ENCODE peak calls at places on chromosomes 12 and 14, in seven cellular contexts. Q, H, G, Z, K, M and T are unnamed samples.

GRCh38 chr14:89771251-89771650 is 183.3 kb downstream of the EFCAB11 start:
- DNase-seq in Q (no peak), H (peak; percentile 23), G (no peak), Z (no peak), K (no peak), M (no peak), T (no peak)

GRCh38 chr14:61475316-61475715 is 153.9 kb downstream of the PRKCH start:
- DNase-seq in Q (no peak), H (peak; percentile 89), G (no peak), Z (no peak), K (no peak), M (no peak), T (no peak)

GRCh38 chr14:100569734-100570251 is 17.4 kb downstream of the BEGAIN start:
- DNase-seq in Q (no peak), H (no peak), G (no peak), Z (no peak), K (no peak), M (no peak), T (no peak)

GRCh38 chr14:61462566-61463195 is 141.3 kb downstream of the PRKCH start:
- DNase-seq in Q (no peak), H (peak; percentile 91), G (no peak), Z (no peak), K (peak; percentile 50), M (no peak), T (peak; percentile 71)

GRCh38 chr12:51195841-51196240 is 22.0 kb downstream of the POU6F1 start:
- DNase-seq in Q (no peak), H (no peak), G (no peak), Z (no peak), K (no peak), M (no peak), T (no peak)

GRCh38 chr12:100716658-100716948 is 78.0 kb upstream of the ANO4 start:
- DNase-seq in Q (no peak), H (no peak), G (no peak), Z (no peak), K (no peak), M (no peak), T (no peak)

GRCh38 chr14:91399868-91400640 is 17.6 kb downstream of the CCDC88C start:
- DNase-seq in Q (no peak), H (no peak), G (no peak), Z (no peak), K (peak; percentile 65), M (no peak), T (no peak)

GRCh38 chr14:63180017-63180416 is 24.2 kb upstream of the RHOJ start:
- DNase-seq in Q (no peak), H (no peak), G (no peak), Z (no peak), K (no peak), M (peak; percentile 54), T (no peak)

GRCh38 chr12:131950182-131950913 is 606 bp downstream of the EP400 start:
- DNase-seq in Q (no peak), H (no peak), G (no peak), Z (no peak), K (peak; percentile 37), M (peak; percentile 36), T (no peak)

GRCh38 chr14:99481745-99482099 is 513 bp downstream of the CCNK start:
- DNase-seq in Q (peak; percentile 27), H (peak; percentile 25), G (no peak), Z (no peak), K (peak; percentile 44), M (no peak), T (peak; percentile 34)

GRCh38 chr14:102029956-102030355 is 56.9 kb downstream of the HSP90AA1 start:
- DNase-seq in Q (no peak), H (peak; percentile 48), G (no peak), Z (no peak), K (no peak), M (no peak), T (no peak)

GRCh38 chr12:121190523-121191031 is 19.4 kb upstream of the P2RX4 start:
- DNase-seq in Q (no peak), H (peak; percentile 68), G (no peak), Z (no peak), K (no peak), M (no peak), T (peak; percentile 98)

GRCh38 chr12:124524231-124524925 is 43.0 kb downstream of the NCOR2 start:
- DNase-seq in Q (no peak), H (peak; percentile 57), G (no peak), Z (no peak), K (no peak), M (no peak), T (no peak)

GRCh38 chr12:122871851-122872785 is 23.8 kb downstream of the VPS37B start:
- DNase-seq in Q (peak; percentile 85), H (peak; percentile 58), G (no peak), Z (peak; percentile 100), K (peak; percentile 86), M (no peak), T (peak; percentile 75)

GRCh38 chr12:132054983-132055382 is 89.1 kb downstream of the DDX51 start:
- DNase-seq in Q (no peak), H (no peak), G (no peak), Z (no peak), K (no peak), M (no peak), T (no peak)

GRCh38 chr12:67981236-67982164 is 7.7 kb upstream of the IFNG-AS1 start:
- DNase-seq in Q (no peak), H (peak; percentile 87), G (no peak), Z (no peak), K (no peak), M (no peak), T (peak; percentile 82)

GRCh38 chr14:76919811-76920571 is 93.8 kb downstream of the LRRC74A start:
- DNase-seq in Q (peak; percentile 44), H (peak; percentile 53), G (no peak), Z (no peak), K (peak; percentile 65), M (peak; percentile 51), T (no peak)

GRCh38 chr14:61430066-61430757 is 108.8 kb downstream of the PRKCH start:
- DNase-seq in Q (no peak), H (peak; percentile 35), G (no peak), Z (no peak), K (no peak), M (no peak), T (no peak)

GRCh38 chr12:100234591-100235304 is 32.1 kb downstream of the DEPDC4 start:
- DNase-seq in Q (no peak), H (peak; percentile 81), G (peak; percentile 17), Z (peak; percentile 11), K (no peak), M (no peak), T (no peak)

GRCh38 chr12:117530796-117531195 is 169.4 kb upstream of the NOS1 start:
- DNase-seq in Q (no peak), H (no peak), G (no peak), Z (no peak), K (no peak), M (no peak), T (no peak)

GRCh38 chr14:71050227-71050823 is 143.1 kb downstream of the PCNX1 start:
- DNase-seq in Q (no peak), H (peak; percentile 49), G (no peak), Z (no peak), K (no peak), M (no peak), T (no peak)

GRCh38 chr12:50110762-50111416 is 1.1 kb upstream of the COX14 start:
- DNase-seq in Q (peak; percentile 67), H (peak; percentile 22), G (no peak), Z (no peak), K (peak; percentile 79), M (peak; percentile 76), T (peak; percentile 28)

GRCh38 chr12:3727877-3728632 is 24.9 kb downstream of the CRACR2A start:
- DNase-seq in Q (no peak), H (no peak), G (no peak), Z (no peak), K (no peak), M (no peak), T (no peak)

GRCh38 chr12:46554461-46554860 is 181.9 kb upstream of the SLC38A2 start:
- DNase-seq in Q (no peak), H (no peak), G (no peak), Z (no peak), K (no peak), M (no peak), T (no peak)

GRCh38 chr12:124115976-124116690 is 143.1 kb downstream of the ZNF664 start:
- DNase-seq in Q (no peak), H (no peak), G (no peak), Z (no peak), K (no peak), M (no peak), T (no peak)

GRCh38 chr12:88272456-88272855 is 130.3 kb downstream of the TMTC3 start:
- DNase-seq in Q (no peak), H (no peak), G (no peak), Z (no peak), K (no peak), M (no peak), T (no peak)

GRCh38 chr14:68124050-68124449 is 304.5 kb downstream of the RAD51B start:
- DNase-seq in Q (no peak), H (no peak), G (no peak), Z (no peak), K (no peak), M (no peak), T (no peak)

DNA sequence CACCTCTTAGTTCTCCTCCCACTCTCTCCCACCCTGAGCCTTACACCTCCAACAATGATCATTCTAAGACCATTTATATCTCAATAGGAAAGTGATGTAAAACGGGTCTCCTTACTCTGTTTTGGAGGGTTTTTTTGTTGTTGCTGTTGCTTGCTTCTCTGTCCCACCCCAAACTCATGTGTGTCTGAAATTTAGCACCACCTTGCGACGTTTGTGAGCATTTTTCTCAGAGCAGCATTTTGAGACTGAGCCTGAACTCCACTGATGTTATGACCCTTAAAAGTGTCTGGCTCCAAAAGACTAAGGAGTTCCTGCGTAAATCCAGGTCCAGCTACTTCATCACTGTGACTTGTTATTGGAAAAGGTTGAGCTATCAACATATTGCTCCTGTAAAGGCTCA is 155.0 kb downstream of the DAD1 start:
- DNase-seq in Q (no peak), H (no peak), G (no peak), Z (no peak), K (no peak), M (no peak), T (no peak)
- H3K27ac ChIP-seq in Q (no peak overlapping the region), H (no peak overlapping the region), G (no peak overlapping the region), Z (no peak overlapping the region), K (no peak overlapping the region), M (no peak overlapping the region), T (no peak overlapping the region)

GRCh38 chr12:30546121-30546520 is 149.5 kb downstream of the IPO8 start:
- DNase-seq in Q (no peak), H (peak; percentile 63), G (no peak), Z (no peak), K (peak; percentile 26), M (no peak), T (peak; percentile 47)
- H3K27ac ChIP-seq in Q (no peak overlapping the region), H (peak overlapping the region; percentile 73), G (no peak overlapping the region), Z (no peak overlapping the region), K (no peak overlapping the region), M (no peak overlapping the region), T (peak overlapping the region; percentile 19)

DNA sequence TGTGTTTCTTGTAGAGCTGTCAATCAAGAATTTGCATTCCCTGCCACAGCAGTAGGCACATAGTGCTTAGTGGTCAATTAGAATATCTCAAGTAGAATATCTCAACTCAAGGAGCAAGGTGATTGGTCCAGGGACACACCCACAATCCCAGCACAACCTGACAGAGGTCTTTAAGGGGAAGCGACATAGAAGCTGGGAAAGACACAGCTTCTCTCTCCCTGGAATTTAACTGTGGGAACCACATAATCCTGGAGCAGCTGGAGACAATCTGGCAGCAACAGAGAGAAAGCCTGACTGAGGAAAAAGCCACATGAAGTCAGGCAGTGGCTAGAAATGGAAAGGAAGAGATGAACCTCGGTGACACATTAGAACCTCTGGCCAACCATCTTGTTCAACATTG is 85.7 kb upstream of the LMO3 start:
- DNase-seq in Q (no peak), H (no peak), G (no peak), Z (no peak), K (no peak), M (no peak), T (no peak)
- H3K27ac ChIP-seq in Q (no peak overlapping the region), H (no peak overlapping the region), G (no peak overlapping the region), Z (no peak overlapping the region), K (no peak overlapping the region), M (no peak overlapping the region), T (no peak overlapping the region)

GRCh38 chr12:74401966-74402365 is 135.7 kb upstream of the ATXN7L3B start:
- DNase-seq in Q (no peak), H (no peak), G (no peak), Z (no peak), K (no peak), M (no peak), T (no peak)
- H3K27ac ChIP-seq in Q (no peak overlapping the region), H (peak overlapping the region; percentile 67), G (no peak overlapping the region), Z (no peak overlapping the region), K (no peak overlapping the region), M (no peak overlapping the region), T (no peak overlapping the region)